ENCODE peak calls at places on chromosomes 6 and 20, in nine cellular contexts. H is fibroblast of the conjunctiva; L is choroid plexus epithelial cell; B is activated T-cell treated with anti-CD3 and anti-CD28 coated beads for 1 hour; F is activated effector memory CD4-positive, alpha-beta T cell treated with anti-CD3 and anti-CD28 coated beads, Interleukin-2, amount 50 U/mL, for 16 hours; Q is CD8-positive, alpha-beta memory T cell; C is IMR-90; D is WERI-Rb-1; M is anterior cingulate cortex. Y is an unnamed sample.

GRCh38 chr20:33666293-33667244 is at the start of gene ACTL10:
- DNase-seq in H (peak; percentile 98), L (peak; percentile 99), B (peak; percentile 61), F (peak; percentile 93), Q (peak; percentile 68), C (peak; percentile 96), D (peak; percentile 90), M (peak; percentile 87), Y (peak; percentile 85)

GRCh38 chr6:130494745-130495144 is 128.9 kb downstream of the TMEM200A start:
- DNase-seq in H (no peak), L (peak; percentile 51), B (no peak), F (no peak), Q (no peak), C (peak; percentile 67), D (no peak), M (no peak), Y (no peak)

GRCh38 chr20:49225896-49226295 is 6.7 kb downstream of the DDX27 start:
- DNase-seq in H (no peak), L (no peak), B (no peak), F (no peak), Q (no peak), C (no peak), D (no peak), M (no peak), Y (no peak)

GRCh38 chr6:57078808-57079207 is 11.2 kb upstream of the ZNF451 start:
- DNase-seq in H (no peak), L (no peak), B (no peak), F (no peak), Q (no peak), C (no peak), D (no peak), M (no peak), Y (no peak)

GRCh38 chr20:36113566-36114247 is 40.8 kb upstream of the EPB41L1 start:
- DNase-seq in H (no peak), L (peak; percentile 27), B (no peak), F (no peak), Q (no peak), C (no peak), D (no peak), M (no peak), Y (no peak)

GRCh38 chr20:59942245-59942644 is 2.1 kb downstream of the FAM217B start:
- DNase-seq in H (no peak), L (no peak), B (no peak), F (no peak), Q (no peak), C (no peak), D (no peak), M (no peak), Y (no peak)

GRCh38 chr6:165872311-165872710 is 209.3 kb upstream of the PDE10A start:
- DNase-seq in H (no peak), L (no peak), B (no peak), F (no peak), Q (no peak), C (no peak), D (no peak), M (no peak), Y (no peak)

GRCh38 chr6:138211048-138211581 is 7.2 kb downstream of the PBOV1 start:
- DNase-seq in H (no peak), L (peak; percentile 18), B (no peak), F (no peak), Q (no peak), C (no peak), D (no peak), M (no peak), Y (no peak)

GRCh38 chr6:53055873-53056272 is 9.3 kb upstream of the FBXO9 start:
- DNase-seq in H (no peak), L (no peak), B (no peak), F (no peak), Q (no peak), C (no peak), D (no peak), M (no peak), Y (no peak)

GRCh38 chr20:18904192-18904591 is 90.6 kb downstream of the SCP2D1 start:
- DNase-seq in H (no peak), L (no peak), B (no peak), F (no peak), Q (no peak), C (no peak), D (no peak), M (no peak), Y (no peak)

GRCh38 chr6:37279366-37280134 is 21.6 kb upstream of the TMEM217 start:
- DNase-seq in H (peak; percentile 23), L (peak; percentile 91), B (no peak), F (no peak), Q (no peak), C (peak; percentile 70), D (no peak), M (no peak), Y (no peak)

GRCh38 chr6:37209461-37210205 is 39.7 kb downstream of the PIM1 start:
- DNase-seq in H (no peak), L (no peak), B (no peak), F (peak; percentile 75), Q (peak; percentile 72), C (no peak), D (no peak), M (no peak), Y (no peak)

GRCh38 chr6:74447013-74447412 is 751.0 kb downstream of the CD109 start:
- DNase-seq in H (no peak), L (peak; percentile 55), B (no peak), F (no peak), Q (no peak), C (peak; percentile 44), D (no peak), M (no peak), Y (no peak)

GRCh38 chr20:48750941-48751620 is 76.7 kb downstream of the PREX1 start:
- DNase-seq in H (no peak), L (no peak), B (peak; percentile 34), F (peak; percentile 80), Q (peak; percentile 56), C (no peak), D (no peak), M (peak; percentile 52), Y (peak; percentile 11)

GRCh38 chr6:15952231-15953151 is 176.4 kb upstream of the MYLIP start:
- DNase-seq in H (no peak), L (peak; percentile 28), B (no peak), F (no peak), Q (no peak), C (no peak), D (no peak), M (no peak), Y (no peak)

GRCh38 chr20:4689224-4689623 is 32.5 kb upstream of the PRND start:
- DNase-seq in H (no peak), L (no peak), B (no peak), F (no peak), Q (no peak), C (no peak), D (peak; percentile 25), M (no peak), Y (no peak)

GRCh38 chr20:47781631-47782030 is 3.6 kb downstream of the SULF2 start:
- DNase-seq in H (no peak), L (no peak), B (no peak), F (no peak), Q (no peak), C (no peak), D (no peak), M (no peak), Y (no peak)

GRCh38 chr20:57830515-57830895 is 120.7 kb upstream of the PMEPA1 start:
- DNase-seq in H (no peak), L (no peak), B (no peak), F (no peak), Q (no peak), C (no peak), D (no peak), M (no peak), Y (no peak)

GRCh38 chr6:11710221-11710836 is 68.3 kb downstream of the ADTRP start:
- DNase-seq in H (no peak), L (no peak), B (peak; percentile 42), F (peak; percentile 81), Q (no peak), C (peak; percentile 43), D (no peak), M (no peak), Y (no peak)

GRCh38 chr6:104955927-104956662 is 812 bp upstream of the LIN28B start:
- DNase-seq in H (no peak), L (no peak), B (no peak), F (no peak), Q (no peak), C (no peak), D (peak; percentile 47), M (no peak), Y (no peak)

Y was measured in cerebellum.